ENCODE peak calls at places on chromosome 19, in six cellular contexts. One of them, this sample, is unnamed.
A peak's percentile ranks its signal among the peaks of the same experiment; 100 is the strongest.

GRCh38 chr19:45450042-45450380 is 17.8 kb upstream of the FOSB start:
- DNase-seq in cardiac fibroblast: no peak
- DNase-seq in neuronal stem cell: no peak
- DNase-seq in AG04449: no peak
- DNase-seq in Caco-2: no peak
- DNase-seq in neural progenitor cell: no peak
- DNase-seq in this sample: no peak

GRCh38 chr19:19461671-19462622 is 53.4 kb downstream of the TSSK6 start:
- DNase-seq in neural progenitor cell: peak; percentile 85
- DNase-seq in AG04449: no peak
- DNase-seq in Caco-2: no peak
- DNase-seq in cardiac fibroblast: peak; percentile 42
- DNase-seq in neuronal stem cell: peak; percentile 54
- DNase-seq in this sample: peak; percentile 90

GRCh38 chr19:6532244-6532999 is 1.6 kb downstream of the TNFSF9 start:
- DNase-seq in Caco-2: no peak
- DNase-seq in cardiac fibroblast: no peak
- DNase-seq in neuronal stem cell: no peak
- DNase-seq in neural progenitor cell: no peak
- DNase-seq in AG04449: no peak
- DNase-seq in this sample: no peak

GRCh38 chr19:40217921-40218890 is at the start of gene TTC9B:
- DNase-seq in cardiac fibroblast: no peak
- DNase-seq in Caco-2: no peak
- DNase-seq in neural progenitor cell: peak; percentile 93
- DNase-seq in neuronal stem cell: peak; percentile 67
- DNase-seq in AG04449: no peak
- DNase-seq in this sample: peak; percentile 90

GRCh38 chr19:38079926-38080380 is 144.1 kb downstream of the DPF1 start:
- DNase-seq in AG04449: peak; percentile 70
- DNase-seq in cardiac fibroblast: peak; percentile 94
- DNase-seq in Caco-2: no peak
- DNase-seq in neural progenitor cell: no peak
- DNase-seq in neuronal stem cell: no peak
- DNase-seq in this sample: peak; percentile 12

GRCh38 chr19:56091066-56091490 is 30.0 kb downstream of the ZNF787 start:
- DNase-seq in AG04449: no peak
- DNase-seq in Caco-2: no peak
- DNase-seq in neural progenitor cell: no peak
- DNase-seq in neuronal stem cell: no peak
- DNase-seq in cardiac fibroblast: peak; percentile 74
- DNase-seq in this sample: no peak

GRCh38 chr19:33740811-33741396 is 55.8 kb upstream of the KCTD15 start:
- DNase-seq in AG04449: no peak
- DNase-seq in neural progenitor cell: peak; percentile 90
- DNase-seq in neuronal stem cell: peak; percentile 84
- DNase-seq in Caco-2: peak; percentile 60
- DNase-seq in cardiac fibroblast: peak; percentile 33
- DNase-seq in this sample: peak; percentile 92

GRCh38 chr19:18157465-18158063 is 4.6 kb downstream of the PIK3R2 start:
- DNase-seq in cardiac fibroblast: no peak
- DNase-seq in neural progenitor cell: peak; percentile 79
- DNase-seq in Caco-2: no peak
- DNase-seq in neuronal stem cell: no peak
- DNase-seq in AG04449: no peak
- DNase-seq in this sample: peak; percentile 75

GRCh38 chr19:23785982-23786381 is 27.3 kb upstream of the ZNF681 start:
- DNase-seq in Caco-2: no peak
- DNase-seq in neuronal stem cell: no peak
- DNase-seq in neural progenitor cell: no peak
- DNase-seq in cardiac fibroblast: no peak
- DNase-seq in AG04449: no peak
- DNase-seq in this sample: no peak

GRCh38 chr19:29667941-29668340 is 2.7 kb downstream of the PLEKHF1 start:
- DNase-seq in cardiac fibroblast: no peak
- DNase-seq in neural progenitor cell: no peak
- DNase-seq in Caco-2: no peak
- DNase-seq in AG04449: no peak
- DNase-seq in neuronal stem cell: no peak
- DNase-seq in this sample: no peak

GRCh38 chr19:30216453-30216852 is 155.7 kb upstream of the ZNF536 start:
- DNase-seq in AG04449: no peak
- DNase-seq in Caco-2: no peak
- DNase-seq in cardiac fibroblast: no peak
- DNase-seq in neural progenitor cell: no peak
- DNase-seq in neuronal stem cell: no peak
- DNase-seq in this sample: no peak

GRCh38 chr19:45079911-45080469 is 930 bp downstream of the GEMIN7 start:
- DNase-seq in neural progenitor cell: peak; percentile 54
- DNase-seq in neuronal stem cell: no peak
- DNase-seq in AG04449: no peak
- DNase-seq in cardiac fibroblast: no peak
- DNase-seq in Caco-2: no peak
- DNase-seq in this sample: peak; percentile 81

DNA sequence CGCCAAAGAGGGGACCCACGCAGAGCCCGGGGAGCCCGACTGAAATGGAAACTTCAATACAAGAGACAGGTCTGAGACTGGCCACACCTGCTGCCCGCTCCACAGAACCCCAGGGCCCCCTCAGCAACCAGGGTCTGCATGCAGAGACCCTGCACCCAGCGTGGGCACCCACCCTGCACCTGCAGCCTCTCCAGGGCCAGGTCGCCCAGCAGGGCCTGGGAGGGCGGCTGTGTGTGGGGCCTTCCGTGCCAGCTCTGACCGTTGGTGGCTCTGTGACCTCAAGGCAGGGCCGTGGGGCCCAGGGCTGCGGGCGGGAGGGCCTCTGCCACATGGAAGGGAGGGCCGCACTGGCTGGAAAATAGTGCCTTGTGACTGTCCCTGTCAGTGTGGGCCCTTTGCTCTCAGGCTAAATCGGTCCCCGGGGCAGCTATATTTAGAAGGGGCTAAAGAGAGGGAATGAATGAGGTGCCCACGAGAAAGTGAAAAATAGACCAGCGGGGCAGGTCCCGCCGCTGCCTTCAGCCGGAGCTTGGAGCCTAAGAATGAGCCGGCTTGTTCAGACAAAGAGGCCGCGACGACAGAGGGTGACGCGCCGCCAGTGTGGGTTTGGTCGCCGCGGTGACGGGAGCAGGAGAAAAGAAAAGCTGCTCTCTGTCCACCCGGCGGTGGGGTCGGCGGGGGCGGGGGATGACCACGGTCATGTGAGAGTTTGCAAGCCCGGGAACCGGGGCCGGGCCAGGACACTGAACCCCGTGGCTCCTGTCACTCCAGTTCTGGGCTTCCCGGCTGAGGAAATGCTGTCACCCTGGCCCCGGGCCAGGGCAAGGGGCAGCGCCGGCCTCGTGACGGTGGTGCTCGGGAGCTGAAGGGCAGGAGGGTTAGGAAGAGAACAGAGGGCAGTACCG is 70.5 kb downstream of the GADD45B start:
- DNase-seq in neural progenitor cell: peak; percentile 90
- DNase-seq in AG04449: no peak
- DNase-seq in cardiac fibroblast: peak; percentile 55
- DNase-seq in Caco-2: no peak
- DNase-seq in neuronal stem cell: peak; percentile 67
- DNase-seq in this sample: peak; percentile 81
- H3K4me3 ChIP-seq in neural progenitor cell: no peak overlapping the region
- H3K4me3 ChIP-seq in AG04449: no peak overlapping the region
- H3K4me3 ChIP-seq in cardiac fibroblast: no peak overlapping the region
- H3K4me3 ChIP-seq in Caco-2: no peak overlapping the region
- H3K4me3 ChIP-seq in neuronal stem cell: no peak overlapping the region
- H3K4me3 ChIP-seq in this sample: no peak overlapping the region

DNA sequence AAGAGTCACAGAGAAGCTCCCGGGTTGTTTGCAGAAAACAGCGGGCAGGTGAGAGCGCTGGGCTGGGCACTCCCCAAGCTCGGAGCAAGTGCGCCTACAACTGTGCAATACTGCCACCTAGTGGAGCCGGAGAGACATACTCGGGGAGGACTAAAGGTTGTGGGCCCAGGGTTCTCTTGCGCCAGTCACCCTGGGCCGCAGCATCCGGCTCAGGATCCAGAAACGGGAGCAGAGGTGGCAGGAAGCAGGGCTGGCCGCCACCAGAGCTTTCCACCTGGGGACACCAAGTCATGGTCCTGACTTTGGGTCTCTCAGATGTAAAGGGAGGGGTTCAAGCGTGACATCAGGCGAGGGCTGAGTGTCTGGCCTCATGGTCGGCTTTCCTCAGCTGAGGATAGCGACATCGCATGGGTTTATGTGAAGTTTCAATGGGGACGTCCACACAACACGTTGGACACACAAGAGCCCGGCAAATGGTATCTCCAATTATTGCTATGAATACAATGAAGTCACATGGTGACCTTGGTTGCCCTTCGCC is 11.2 kb upstream of the KLK4 start:
- DNase-seq in neural progenitor cell: peak; percentile 91
- DNase-seq in cardiac fibroblast: peak; percentile 82
- DNase-seq in AG04449: no peak
- DNase-seq in Caco-2: peak; percentile 80
- DNase-seq in neuronal stem cell: peak; percentile 87
- DNase-seq in this sample: peak; percentile 95
- H3K4me3 ChIP-seq in neural progenitor cell: no peak overlapping the region
- H3K4me3 ChIP-seq in cardiac fibroblast: no peak overlapping the region
- H3K4me3 ChIP-seq in AG04449: no peak overlapping the region
- H3K4me3 ChIP-seq in Caco-2: no peak overlapping the region
- H3K4me3 ChIP-seq in neuronal stem cell: no peak overlapping the region
- H3K4me3 ChIP-seq in this sample: peak overlapping the region; percentile 9

GRCh38 chr19:35249848-35250711 is 1.3 kb downstream of the LSR start:
- DNase-seq in neuronal stem cell: no peak
- DNase-seq in Caco-2: no peak
- DNase-seq in AG04449: no peak
- DNase-seq in cardiac fibroblast: no peak
- DNase-seq in neural progenitor cell: no peak
- DNase-seq in this sample: no peak

GRCh38 chr19:35251456-35251855 is 2.7 kb downstream of the LSR start:
- DNase-seq in cardiac fibroblast: no peak
- DNase-seq in neural progenitor cell: no peak
- DNase-seq in neuronal stem cell: no peak
- DNase-seq in Caco-2: no peak
- DNase-seq in AG04449: no peak
- DNase-seq in this sample: no peak

GRCh38 chr19:35248310-35249145 is at the start of gene LSR:
- DNase-seq in neural progenitor cell: peak; percentile 97
- DNase-seq in cardiac fibroblast: no peak
- DNase-seq in AG04449: no peak
- DNase-seq in Caco-2: peak; percentile 98
- DNase-seq in neuronal stem cell: peak; percentile 88
- DNase-seq in this sample: peak; percentile 98

GRCh38 chr19:35247526-35248309 is 1.1 kb upstream of the LSR start:
- DNase-seq in Caco-2: peak; percentile 97
- DNase-seq in AG04449: no peak
- DNase-seq in neuronal stem cell: peak; percentile 88
- DNase-seq in neural progenitor cell: peak; percentile 98
- DNase-seq in cardiac fibroblast: no peak
- DNase-seq in this sample: peak; percentile 99

GRCh38 chr19:35249146-35249847 is 495 bp downstream of the LSR start:
- DNase-seq in cardiac fibroblast: no peak
- DNase-seq in neuronal stem cell: no peak
- DNase-seq in neural progenitor cell: peak; percentile 65
- DNase-seq in AG04449: no peak
- DNase-seq in Caco-2: no peak
- DNase-seq in this sample: no peak
- H3K4me3 ChIP-seq in cardiac fibroblast: no peak overlapping the region
- H3K4me3 ChIP-seq in neuronal stem cell: peak overlapping the region; percentile 96
- H3K4me3 ChIP-seq in neural progenitor cell: peak overlapping the region; percentile 95
- H3K4me3 ChIP-seq in AG04449: no peak overlapping the region
- H3K4me3 ChIP-seq in Caco-2: peak overlapping the region; percentile 91
- H3K4me3 ChIP-seq in this sample: peak overlapping the region; percentile 83

DNA sequence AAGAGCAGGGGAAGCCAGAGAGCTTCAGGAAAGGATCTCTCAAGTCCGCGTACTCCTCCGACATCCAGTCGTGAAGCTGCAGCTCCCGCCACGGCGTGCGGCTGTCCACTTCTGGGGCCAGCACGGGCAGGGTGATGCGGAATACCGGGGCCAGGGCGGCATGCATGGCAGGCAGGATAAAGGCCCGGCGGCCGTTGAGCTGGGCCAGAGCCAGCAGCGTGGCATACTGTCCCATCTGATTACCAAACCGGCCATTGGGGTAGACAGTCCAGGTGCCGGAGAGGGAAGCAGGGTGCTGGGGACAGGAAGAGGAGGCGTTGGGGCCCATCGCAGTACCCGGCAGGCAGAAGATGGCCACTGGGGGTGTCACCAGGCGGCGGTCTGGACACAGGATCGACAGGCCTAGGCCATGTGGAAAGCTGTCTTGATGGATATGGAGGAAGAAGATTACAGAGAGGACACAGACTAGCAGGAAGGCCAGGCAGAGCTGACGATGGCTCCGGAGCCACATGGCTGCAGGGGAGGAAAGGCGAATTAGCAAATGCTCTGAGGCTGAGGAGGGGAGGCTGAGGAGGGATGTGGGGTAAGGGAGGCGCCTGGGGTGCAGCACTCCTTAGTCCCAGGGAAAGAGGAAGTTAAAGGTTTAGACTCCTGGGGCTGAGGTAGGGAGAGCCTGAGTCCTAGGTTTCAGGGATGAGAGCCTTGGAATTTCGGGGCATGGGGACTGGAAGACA is 1.5 kb downstream of the FUT1 start:
- DNase-seq in cardiac fibroblast: no peak
- DNase-seq in Caco-2: no peak
- DNase-seq in neuronal stem cell: no peak
- DNase-seq in AG04449: no peak
- DNase-seq in neural progenitor cell: no peak
- DNase-seq in this sample: no peak
- H3K4me3 ChIP-seq in cardiac fibroblast: no peak overlapping the region
- H3K4me3 ChIP-seq in Caco-2: no peak overlapping the region
- H3K4me3 ChIP-seq in neuronal stem cell: no peak overlapping the region
- H3K4me3 ChIP-seq in AG04449: no peak overlapping the region
- H3K4me3 ChIP-seq in neural progenitor cell: no peak overlapping the region
- H3K4me3 ChIP-seq in this sample: peak overlapping the region; percentile 98

This sample was measured in GM23338.